ENCODE peak calls at places on chromosomes 6 and 20, in seven cellular contexts. One of them, this sample, is unnamed.

GRCh38 chr6:44762496-44762895 is 375.0 kb downstream of the CDC5L start:
- DNase-seq in progenitor cell of endocrine pancreas: no peak
- DNase-seq in neural crest cell: no peak
- DNase-seq in AG10803: peak
- DNase-seq in ovary: no peak
- DNase-seq in astrocyte of the cerebellum: no peak
- DNase-seq in WTC11: no peak
- DNase-seq in this sample: no peak

GRCh38 chr20:3749087-3749688 is 16.7 kb downstream of the HSPA12B start:
- DNase-seq in progenitor cell of endocrine pancreas: no peak
- DNase-seq in astrocyte of the cerebellum: no peak
- DNase-seq in ovary: no peak
- DNase-seq in WTC11: no peak
- DNase-seq in AG10803: no peak
- DNase-seq in neural crest cell: no peak
- DNase-seq in this sample: no peak

GRCh38 chr20:41004561-41005360 is 23.9 kb upstream of the TOP1 start:
- DNase-seq in progenitor cell of endocrine pancreas: no peak
- DNase-seq in astrocyte of the cerebellum: no peak
- DNase-seq in neural crest cell: no peak
- DNase-seq in AG10803: peak
- DNase-seq in ovary: no peak
- DNase-seq in WTC11: no peak
- DNase-seq in this sample: no peak

GRCh38 chr20:58494923-58495622 is 20.1 kb downstream of the APCDD1L start:
- DNase-seq in ovary: no peak
- DNase-seq in AG10803: no peak
- DNase-seq in neural crest cell: no peak
- DNase-seq in WTC11: no peak
- DNase-seq in astrocyte of the cerebellum: no peak
- DNase-seq in progenitor cell of endocrine pancreas: no peak
- DNase-seq in this sample: no peak

GRCh38 chr6:169409742-169410312 is 156.2 kb upstream of the THBS2 start:
- DNase-seq in progenitor cell of endocrine pancreas: no peak
- DNase-seq in ovary: no peak
- DNase-seq in neural crest cell: no peak
- DNase-seq in WTC11: no peak
- DNase-seq in astrocyte of the cerebellum: no peak
- DNase-seq in AG10803: peak
- DNase-seq in this sample: no peak

GRCh38 chr6:139825935-139826374 is 451.5 kb upstream of the CITED2 start:
- DNase-seq in AG10803: no peak
- DNase-seq in WTC11: no peak
- DNase-seq in astrocyte of the cerebellum: no peak
- DNase-seq in progenitor cell of endocrine pancreas: no peak
- DNase-seq in neural crest cell: no peak
- DNase-seq in ovary: no peak
- DNase-seq in this sample: no peak

GRCh38 chr6:43669050-43669921 is 18.3 kb downstream of the MRPS18A start:
- DNase-seq in astrocyte of the cerebellum: no peak
- DNase-seq in WTC11: no peak
- DNase-seq in neural crest cell: no peak
- DNase-seq in progenitor cell of endocrine pancreas: no peak
- DNase-seq in ovary: peak
- DNase-seq in AG10803: peak
- DNase-seq in this sample: no peak

GRCh38 chr20:47008842-47009518 is 114.3 kb downstream of the EYA2 start:
- DNase-seq in neural crest cell: no peak
- DNase-seq in AG10803: no peak
- DNase-seq in WTC11: no peak
- DNase-seq in astrocyte of the cerebellum: no peak
- DNase-seq in ovary: no peak
- DNase-seq in progenitor cell of endocrine pancreas: no peak
- DNase-seq in this sample: no peak

GRCh38 chr6:35048631-35049083 is 92.5 kb downstream of the TCP11 start:
- DNase-seq in AG10803: peak
- DNase-seq in progenitor cell of endocrine pancreas: no peak
- DNase-seq in neural crest cell: no peak
- DNase-seq in WTC11: peak
- DNase-seq in ovary: peak
- DNase-seq in astrocyte of the cerebellum: peak
- DNase-seq in this sample: peak

GRCh38 chr6:146041282-146041681 is 12.4 kb downstream of the GRM1 start:
- DNase-seq in WTC11: peak
- DNase-seq in AG10803: peak
- DNase-seq in ovary: no peak
- DNase-seq in progenitor cell of endocrine pancreas: no peak
- DNase-seq in neural crest cell: no peak
- DNase-seq in astrocyte of the cerebellum: peak
- DNase-seq in this sample: peak

GRCh38 chr6:168207421-168208175 is 112.0 kb downstream of the DACT2 start:
- DNase-seq in neural crest cell: no peak
- DNase-seq in WTC11: no peak
- DNase-seq in progenitor cell of endocrine pancreas: no peak
- DNase-seq in ovary: no peak
- DNase-seq in AG10803: no peak
- DNase-seq in astrocyte of the cerebellum: no peak
- DNase-seq in this sample: no peak

GRCh38 chr6:139743629-139744028 is 369.2 kb upstream of the CITED2 start:
- DNase-seq in neural crest cell: no peak
- DNase-seq in progenitor cell of endocrine pancreas: no peak
- DNase-seq in AG10803: peak
- DNase-seq in WTC11: no peak
- DNase-seq in astrocyte of the cerebellum: peak
- DNase-seq in ovary: no peak
- DNase-seq in this sample: no peak

GRCh38 chr6:163651910-163652309 is 237.4 kb downstream of the QKI start:
- DNase-seq in ovary: no peak
- DNase-seq in neural crest cell: no peak
- DNase-seq in WTC11: no peak
- DNase-seq in astrocyte of the cerebellum: no peak
- DNase-seq in progenitor cell of endocrine pancreas: no peak
- DNase-seq in AG10803: peak
- DNase-seq in this sample: no peak

GRCh38 chr6:167165887-167166471 is 8.2 kb upstream of the GPR31 start:
- DNase-seq in WTC11: no peak
- DNase-seq in ovary: no peak
- DNase-seq in astrocyte of the cerebellum: no peak
- DNase-seq in neural crest cell: no peak
- DNase-seq in AG10803: no peak
- DNase-seq in progenitor cell of endocrine pancreas: no peak
- DNase-seq in this sample: no peak

GRCh38 chr20:51491393-51491792 is 51.1 kb downstream of the NFATC2 start:
- DNase-seq in progenitor cell of endocrine pancreas: no peak
- DNase-seq in ovary: no peak
- DNase-seq in WTC11: no peak
- DNase-seq in neural crest cell: no peak
- DNase-seq in AG10803: no peak
- DNase-seq in astrocyte of the cerebellum: no peak
- DNase-seq in this sample: no peak

GRCh38 chr6:5318617-5319016 is 57.3 kb downstream of the FARS2 start:
- DNase-seq in AG10803: no peak
- DNase-seq in astrocyte of the cerebellum: no peak
- DNase-seq in progenitor cell of endocrine pancreas: no peak
- DNase-seq in ovary: no peak
- DNase-seq in neural crest cell: no peak
- DNase-seq in WTC11: no peak
- DNase-seq in this sample: no peak

GRCh38 chr6:137432054-137432545 is 62.1 kb downstream of the OLIG3 start:
- DNase-seq in AG10803: no peak
- DNase-seq in neural crest cell: no peak
- DNase-seq in ovary: no peak
- DNase-seq in astrocyte of the cerebellum: no peak
- DNase-seq in progenitor cell of endocrine pancreas: no peak
- DNase-seq in WTC11: no peak
- DNase-seq in this sample: no peak

GRCh38 chr20:32337937-32338661 is 20.0 kb upstream of the ASXL1 start:
- DNase-seq in ovary: no peak
- DNase-seq in astrocyte of the cerebellum: no peak
- DNase-seq in neural crest cell: no peak
- DNase-seq in WTC11: no peak
- DNase-seq in progenitor cell of endocrine pancreas: no peak
- DNase-seq in AG10803: no peak
- DNase-seq in this sample: no peak

GRCh38 chr6:158752613-158753012 is 66.6 kb downstream of the EZR start:
- DNase-seq in ovary: no peak
- DNase-seq in AG10803: peak
- DNase-seq in astrocyte of the cerebellum: no peak
- DNase-seq in progenitor cell of endocrine pancreas: no peak
- DNase-seq in neural crest cell: no peak
- DNase-seq in WTC11: no peak
- DNase-seq in this sample: no peak

GRCh38 chr6:87806635-87807034 is 104.6 kb upstream of the AKIRIN2 start:
- DNase-seq in neural crest cell: no peak
- DNase-seq in progenitor cell of endocrine pancreas: no peak
- DNase-seq in WTC11: no peak
- DNase-seq in ovary: no peak
- DNase-seq in astrocyte of the cerebellum: no peak
- DNase-seq in AG10803: no peak
- DNase-seq in this sample: no peak

GRCh38 chr20:25019381-25020155 is 27.0 kb upstream of the APMAP start:
- DNase-seq in neural crest cell: no peak
- DNase-seq in ovary: no peak
- DNase-seq in astrocyte of the cerebellum: no peak
- DNase-seq in AG10803: no peak
- DNase-seq in progenitor cell of endocrine pancreas: no peak
- DNase-seq in WTC11: no peak
- DNase-seq in this sample: peak

GRCh38 chr6:46490425-46491200 is 636 bp downstream of the RCAN2 start:
- DNase-seq in astrocyte of the cerebellum: no peak
- DNase-seq in AG10803: no peak
- DNase-seq in neural crest cell: peak
- DNase-seq in progenitor cell of endocrine pancreas: peak
- DNase-seq in ovary: peak
- DNase-seq in WTC11: peak
- DNase-seq in this sample: peak
- TF ChIP-seq CTCF in astrocyte of the cerebellum: peak
- TF ChIP-seq CTCF in AG10803: peak
- TF ChIP-seq CTCF in neural crest cell: peak
- TF ChIP-seq CTCF in progenitor cell of endocrine pancreas: peak
- TF ChIP-seq CTCF in ovary: no peak
- TF ChIP-seq CTCF in WTC11: peak
- TF ChIP-seq CTCF in this sample: peak

DNA sequence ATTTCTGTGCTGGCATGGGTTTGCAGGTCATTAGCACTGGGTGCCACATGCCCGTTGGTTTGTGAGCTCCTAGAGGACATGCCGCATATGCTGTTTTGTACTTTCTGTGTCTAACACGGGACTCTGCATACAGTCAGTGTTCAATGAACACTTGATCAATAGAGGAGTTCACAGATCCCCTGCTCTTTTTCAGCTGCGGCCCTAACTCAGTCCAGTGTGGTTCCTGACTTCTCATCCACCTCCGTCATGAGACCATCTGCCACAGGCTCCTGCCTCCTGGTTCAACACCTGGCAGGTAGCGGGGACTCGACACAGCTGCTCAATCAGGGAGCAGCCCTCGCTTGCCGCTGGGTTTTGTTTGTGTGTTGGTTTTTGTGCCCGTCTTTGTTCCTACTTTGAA is 13.8 kb upstream of the BMP7 start:
- DNase-seq in WTC11: no peak
- DNase-seq in astrocyte of the cerebellum: no peak
- DNase-seq in AG10803: no peak
- DNase-seq in progenitor cell of endocrine pancreas: no peak
- DNase-seq in neural crest cell: no peak
- DNase-seq in ovary: no peak
- DNase-seq in this sample: peak
- TF ChIP-seq CTCF in WTC11: no peak
- TF ChIP-seq CTCF in astrocyte of the cerebellum: no peak
- TF ChIP-seq CTCF in AG10803: no peak
- TF ChIP-seq CTCF in progenitor cell of endocrine pancreas: no peak
- TF ChIP-seq CTCF in neural crest cell: no peak
- TF ChIP-seq CTCF in ovary: no peak
- TF ChIP-seq CTCF in this sample: no peak

GRCh38 chr20:11776687-11777086 is 141.0 kb upstream of the BTBD3 start:
- DNase-seq in astrocyte of the cerebellum: no peak
- DNase-seq in progenitor cell of endocrine pancreas: no peak
- DNase-seq in AG10803: peak
- DNase-seq in neural crest cell: no peak
- DNase-seq in ovary: no peak
- DNase-seq in WTC11: no peak
- DNase-seq in this sample: no peak

GRCh38 chr20:11777861-11778570 is 139.7 kb upstream of the BTBD3 start:
- DNase-seq in progenitor cell of endocrine pancreas: no peak
- DNase-seq in neural crest cell: no peak
- DNase-seq in AG10803: peak
- DNase-seq in ovary: no peak
- DNase-seq in WTC11: no peak
- DNase-seq in astrocyte of the cerebellum: no peak
- DNase-seq in this sample: no peak

GRCh38 chr20:11772226-11772730 is 145.4 kb upstream of the BTBD3 start:
- DNase-seq in AG10803: no peak
- DNase-seq in ovary: no peak
- DNase-seq in progenitor cell of endocrine pancreas: no peak
- DNase-seq in neural crest cell: no peak
- DNase-seq in WTC11: no peak
- DNase-seq in astrocyte of the cerebellum: no peak
- DNase-seq in this sample: no peak

GRCh38 chr20:11780765-11781369 is 136.8 kb upstream of the BTBD3 start:
- DNase-seq in astrocyte of the cerebellum: no peak
- DNase-seq in AG10803: no peak
- DNase-seq in WTC11: no peak
- DNase-seq in progenitor cell of endocrine pancreas: no peak
- DNase-seq in neural crest cell: no peak
- DNase-seq in ovary: no peak
- DNase-seq in this sample: no peak

GRCh38 chr20:11777387-11777786 is 140.3 kb upstream of the BTBD3 start:
- DNase-seq in neural crest cell: no peak
- DNase-seq in ovary: no peak
- DNase-seq in progenitor cell of endocrine pancreas: no peak
- DNase-seq in AG10803: no peak
- DNase-seq in WTC11: no peak
- DNase-seq in astrocyte of the cerebellum: no peak
- DNase-seq in this sample: no peak
- TF ChIP-seq CTCF in neural crest cell: no peak
- TF ChIP-seq CTCF in ovary: no peak
- TF ChIP-seq CTCF in progenitor cell of endocrine pancreas: no peak
- TF ChIP-seq CTCF in AG10803: no peak
- TF ChIP-seq CTCF in WTC11: no peak
- TF ChIP-seq CTCF in astrocyte of the cerebellum: no peak
- TF ChIP-seq CTCF in this sample: no peak

DNA sequence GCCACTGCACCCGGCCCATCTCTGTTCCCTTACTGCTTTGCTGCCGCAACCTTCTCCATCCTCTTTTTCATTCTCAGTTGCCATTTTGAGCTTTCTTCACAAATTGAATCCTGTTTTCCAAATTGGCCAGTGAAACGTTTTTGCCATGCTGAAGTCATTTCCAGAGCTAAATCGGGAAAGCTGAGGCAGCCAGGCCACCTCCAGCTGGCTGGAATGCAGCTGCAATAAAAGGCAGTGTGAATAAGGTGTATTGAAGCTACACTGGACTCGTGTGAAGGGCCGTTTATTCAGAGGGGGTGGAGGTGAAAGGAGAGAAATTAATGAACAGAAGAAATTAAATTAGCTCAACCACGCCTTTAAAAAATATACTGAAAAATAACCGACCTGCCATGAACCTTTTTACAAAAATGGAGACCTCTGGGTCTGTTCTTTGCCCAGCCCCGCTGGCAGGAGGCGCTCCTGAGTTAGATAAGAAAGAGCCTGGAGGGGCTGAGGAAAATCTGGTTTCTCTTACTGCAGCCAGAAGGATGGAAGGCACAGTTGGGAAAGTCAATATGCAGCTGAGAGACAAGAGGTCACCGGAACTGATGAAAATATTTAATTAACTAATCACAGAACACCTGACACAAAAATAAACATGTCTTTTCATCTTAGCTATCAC is 283.9 kb downstream of the FOXC1 start:
- DNase-seq in progenitor cell of endocrine pancreas: no peak
- DNase-seq in neural crest cell: no peak
- DNase-seq in ovary: no peak
- DNase-seq in WTC11: peak
- DNase-seq in AG10803: no peak
- DNase-seq in astrocyte of the cerebellum: no peak
- DNase-seq in this sample: peak
- TF ChIP-seq CTCF in progenitor cell of endocrine pancreas: peak
- TF ChIP-seq CTCF in neural crest cell: peak
- TF ChIP-seq CTCF in ovary: no peak
- TF ChIP-seq CTCF in WTC11: peak
- TF ChIP-seq CTCF in AG10803: no peak
- TF ChIP-seq CTCF in astrocyte of the cerebellum: peak
- TF ChIP-seq CTCF in this sample: peak